ENCODE peak calls at places on chromosomes 13 and 19, in six cellular contexts. One of them, this sample, is unnamed.

GRCh38 chr19:5623397-5624153 is 692 bp downstream of the SAFB start:
- DNase-seq in non-pigmented ciliary epithelial cell: no peak
- DNase-seq in T-helper 1 cell: no peak
- DNase-seq in stromal cell of bone marrow: no peak
- DNase-seq in SJSA1: no peak
- DNase-seq in activated T-helper 1 cell treated with anti-CD3 and anti-CD28 coated beads, Interleukin-12 subunit alpha, Interleukin-12 subunit beta, Interleukin-2, Interleukin-4 antibody, amounts not matched to agents 30 ng/mL and 10 ng/mL and 1 ng/mL, durations not matched to agents 14 hours and 24 hours and 36 hours: peak
- DNase-seq in this sample: no peak

GRCh38 chr13:25899464-25899863 is 152.4 kb downstream of the SHISA2 start:
- DNase-seq in SJSA1: no peak
- DNase-seq in non-pigmented ciliary epithelial cell: no peak
- DNase-seq in activated T-helper 1 cell treated with anti-CD3 and anti-CD28 coated beads, Interleukin-12 subunit alpha, Interleukin-12 subunit beta, Interleukin-2, Interleukin-4 antibody, amounts not matched to agents 30 ng/mL and 10 ng/mL and 1 ng/mL, durations not matched to agents 14 hours and 24 hours and 36 hours: no peak
- DNase-seq in stromal cell of bone marrow: no peak
- DNase-seq in T-helper 1 cell: no peak
- DNase-seq in this sample: no peak

GRCh38 chr13:50909605-50910482 is at the start of gene RNASEH2B:
- DNase-seq in stromal cell of bone marrow: no peak
- DNase-seq in T-helper 1 cell: peak
- DNase-seq in SJSA1: peak
- DNase-seq in activated T-helper 1 cell treated with anti-CD3 and anti-CD28 coated beads, Interleukin-12 subunit alpha, Interleukin-12 subunit beta, Interleukin-2, Interleukin-4 antibody, amounts not matched to agents 30 ng/mL and 10 ng/mL and 1 ng/mL, durations not matched to agents 14 hours and 24 hours and 36 hours: peak
- DNase-seq in non-pigmented ciliary epithelial cell: no peak
- DNase-seq in this sample: peak

GRCh38 chr13:80469841-80470378 is 129.0 kb upstream of the SPRY2 start:
- DNase-seq in T-helper 1 cell: no peak
- DNase-seq in non-pigmented ciliary epithelial cell: peak
- DNase-seq in SJSA1: peak
- DNase-seq in activated T-helper 1 cell treated with anti-CD3 and anti-CD28 coated beads, Interleukin-12 subunit alpha, Interleukin-12 subunit beta, Interleukin-2, Interleukin-4 antibody, amounts not matched to agents 30 ng/mL and 10 ng/mL and 1 ng/mL, durations not matched to agents 14 hours and 24 hours and 36 hours: no peak
- DNase-seq in stromal cell of bone marrow: peak
- DNase-seq in this sample: no peak

GRCh38 chr13:93751117-93751516 is 524.5 kb downstream of the GPC6 start:
- DNase-seq in activated T-helper 1 cell treated with anti-CD3 and anti-CD28 coated beads, Interleukin-12 subunit alpha, Interleukin-12 subunit beta, Interleukin-2, Interleukin-4 antibody, amounts not matched to agents 30 ng/mL and 10 ng/mL and 1 ng/mL, durations not matched to agents 14 hours and 24 hours and 36 hours: no peak
- DNase-seq in T-helper 1 cell: no peak
- DNase-seq in SJSA1: no peak
- DNase-seq in stromal cell of bone marrow: no peak
- DNase-seq in non-pigmented ciliary epithelial cell: no peak
- DNase-seq in this sample: no peak

GRCh38 chr19:5498817-5499535 is 43.8 kb downstream of the ZNRF4 start:
- DNase-seq in T-helper 1 cell: no peak
- DNase-seq in SJSA1: no peak
- DNase-seq in stromal cell of bone marrow: no peak
- DNase-seq in activated T-helper 1 cell treated with anti-CD3 and anti-CD28 coated beads, Interleukin-12 subunit alpha, Interleukin-12 subunit beta, Interleukin-2, Interleukin-4 antibody, amounts not matched to agents 30 ng/mL and 10 ng/mL and 1 ng/mL, durations not matched to agents 14 hours and 24 hours and 36 hours: no peak
- DNase-seq in non-pigmented ciliary epithelial cell: no peak
- DNase-seq in this sample: no peak

GRCh38 chr13:111399776-111400505 is 79.5 kb downstream of the TEX29 start:
- DNase-seq in stromal cell of bone marrow: no peak
- DNase-seq in activated T-helper 1 cell treated with anti-CD3 and anti-CD28 coated beads, Interleukin-12 subunit alpha, Interleukin-12 subunit beta, Interleukin-2, Interleukin-4 antibody, amounts not matched to agents 30 ng/mL and 10 ng/mL and 1 ng/mL, durations not matched to agents 14 hours and 24 hours and 36 hours: no peak
- DNase-seq in non-pigmented ciliary epithelial cell: no peak
- DNase-seq in T-helper 1 cell: no peak
- DNase-seq in SJSA1: peak
- DNase-seq in this sample: peak

GRCh38 chr13:87536499-87536898 is 134.7 kb upstream of the SLITRK5 start:
- DNase-seq in non-pigmented ciliary epithelial cell: peak
- DNase-seq in stromal cell of bone marrow: no peak
- DNase-seq in activated T-helper 1 cell treated with anti-CD3 and anti-CD28 coated beads, Interleukin-12 subunit alpha, Interleukin-12 subunit beta, Interleukin-2, Interleukin-4 antibody, amounts not matched to agents 30 ng/mL and 10 ng/mL and 1 ng/mL, durations not matched to agents 14 hours and 24 hours and 36 hours: no peak
- DNase-seq in SJSA1: no peak
- DNase-seq in T-helper 1 cell: no peak
- DNase-seq in this sample: no peak

GRCh38 chr13:23724196-23724970 is 154.2 kb downstream of the TNFRSF19 start:
- DNase-seq in activated T-helper 1 cell treated with anti-CD3 and anti-CD28 coated beads, Interleukin-12 subunit alpha, Interleukin-12 subunit beta, Interleukin-2, Interleukin-4 antibody, amounts not matched to agents 30 ng/mL and 10 ng/mL and 1 ng/mL, durations not matched to agents 14 hours and 24 hours and 36 hours: no peak
- DNase-seq in non-pigmented ciliary epithelial cell: no peak
- DNase-seq in T-helper 1 cell: no peak
- DNase-seq in stromal cell of bone marrow: peak
- DNase-seq in SJSA1: no peak
- DNase-seq in this sample: no peak

This sample was measured in osteocyte.